ENCODE peak calls at places on chromosome 18, in six cellular contexts. One of them, this sample, is unnamed.
A peak's percentile ranks its signal among the peaks of the same experiment; 100 is the strongest.

GRCh38 chr18:57430166-57430958 is 4.8 kb upstream of the ONECUT2 start:
- DNase-seq in T-helper 22 cell: no peak
- DNase-seq in HFF-Myc: no peak
- DNase-seq in T-helper 2 cell: no peak
- DNase-seq in stimulated activated CD8-positive, alpha-beta memory T cell treated with anti-CD3 and anti-CD28 coated beads, Interleukin-12 subunit alpha, Interleukin-12 subunit beta, amount 100 ng/mL, for 4 hours: no peak
- DNase-seq in AG04450: no peak
- DNase-seq in this sample: no peak

GRCh38 chr18:3452750-3453539 is 3.0 kb downstream of the TGIF1 start:
- DNase-seq in T-helper 2 cell: no peak
- DNase-seq in T-helper 22 cell: no peak
- DNase-seq in stimulated activated CD8-positive, alpha-beta memory T cell treated with anti-CD3 and anti-CD28 coated beads, Interleukin-12 subunit alpha, Interleukin-12 subunit beta, amount 100 ng/mL, for 4 hours: no peak
- DNase-seq in HFF-Myc: no peak
- DNase-seq in AG04450: no peak
- DNase-seq in this sample: no peak

GRCh38 chr18:23635283-23636040 is 27.2 kb downstream of the ANKRD29 start:
- DNase-seq in HFF-Myc: no peak
- DNase-seq in T-helper 22 cell: no peak
- DNase-seq in AG04450: no peak
- DNase-seq in stimulated activated CD8-positive, alpha-beta memory T cell treated with anti-CD3 and anti-CD28 coated beads, Interleukin-12 subunit alpha, Interleukin-12 subunit beta, amount 100 ng/mL, for 4 hours: no peak
- DNase-seq in T-helper 2 cell: no peak
- DNase-seq in this sample: no peak

GRCh38 chr18:24212939-24213338 is 74.1 kb downstream of the CABYR start:
- DNase-seq in AG04450: peak; percentile 73
- DNase-seq in T-helper 2 cell: no peak
- DNase-seq in HFF-Myc: peak; percentile 46
- DNase-seq in stimulated activated CD8-positive, alpha-beta memory T cell treated with anti-CD3 and anti-CD28 coated beads, Interleukin-12 subunit alpha, Interleukin-12 subunit beta, amount 100 ng/mL, for 4 hours: no peak
- DNase-seq in T-helper 22 cell: no peak
- DNase-seq in this sample: peak; percentile 67

GRCh38 chr18:26487437-26487836 is 60.9 kb downstream of the KCTD1 start:
- DNase-seq in AG04450: no peak
- DNase-seq in HFF-Myc: no peak
- DNase-seq in T-helper 2 cell: no peak
- DNase-seq in stimulated activated CD8-positive, alpha-beta memory T cell treated with anti-CD3 and anti-CD28 coated beads, Interleukin-12 subunit alpha, Interleukin-12 subunit beta, amount 100 ng/mL, for 4 hours: no peak
- DNase-seq in T-helper 22 cell: no peak
- DNase-seq in this sample: no peak

GRCh38 chr18:62741118-62741566 is 25.8 kb downstream of the PHLPP1 start:
- DNase-seq in HFF-Myc: peak; percentile 24
- DNase-seq in stimulated activated CD8-positive, alpha-beta memory T cell treated with anti-CD3 and anti-CD28 coated beads, Interleukin-12 subunit alpha, Interleukin-12 subunit beta, amount 100 ng/mL, for 4 hours: no peak
- DNase-seq in T-helper 2 cell: no peak
- DNase-seq in AG04450: no peak
- DNase-seq in T-helper 22 cell: no peak
- DNase-seq in this sample: no peak

GRCh38 chr18:79949571-79950439 is 1.6 kb downstream of the SLC66A2 start:
- DNase-seq in AG04450: no peak
- DNase-seq in T-helper 2 cell: no peak
- DNase-seq in T-helper 22 cell: no peak
- DNase-seq in HFF-Myc: no peak
- DNase-seq in stimulated activated CD8-positive, alpha-beta memory T cell treated with anti-CD3 and anti-CD28 coated beads, Interleukin-12 subunit alpha, Interleukin-12 subunit beta, amount 100 ng/mL, for 4 hours: no peak
- DNase-seq in this sample: no peak

GRCh38 chr18:3585656-3586509 is 135.9 kb downstream of the TGIF1 start:
- DNase-seq in HFF-Myc: no peak
- DNase-seq in stimulated activated CD8-positive, alpha-beta memory T cell treated with anti-CD3 and anti-CD28 coated beads, Interleukin-12 subunit alpha, Interleukin-12 subunit beta, amount 100 ng/mL, for 4 hours: no peak
- DNase-seq in T-helper 2 cell: peak; percentile 50
- DNase-seq in T-helper 22 cell: peak; percentile 43
- DNase-seq in AG04450: no peak
- DNase-seq in this sample: peak; percentile 35

GRCh38 chr18:71665131-71665530 is 879.0 kb downstream of the CBLN2 start:
- DNase-seq in T-helper 22 cell: no peak
- DNase-seq in T-helper 2 cell: no peak
- DNase-seq in HFF-Myc: no peak
- DNase-seq in stimulated activated CD8-positive, alpha-beta memory T cell treated with anti-CD3 and anti-CD28 coated beads, Interleukin-12 subunit alpha, Interleukin-12 subunit beta, amount 100 ng/mL, for 4 hours: no peak
- DNase-seq in AG04450: peak; percentile 15
- DNase-seq in this sample: no peak

GRCh38 chr18:64111950-64112349 is 36.9 kb downstream of the LINC00305 start:
- DNase-seq in AG04450: no peak
- DNase-seq in T-helper 22 cell: no peak
- DNase-seq in stimulated activated CD8-positive, alpha-beta memory T cell treated with anti-CD3 and anti-CD28 coated beads, Interleukin-12 subunit alpha, Interleukin-12 subunit beta, amount 100 ng/mL, for 4 hours: no peak
- DNase-seq in T-helper 2 cell: no peak
- DNase-seq in HFF-Myc: no peak
- DNase-seq in this sample: no peak

GRCh38 chr18:32280188-32280783 is 90.4 kb downstream of the MEP1B start:
- DNase-seq in T-helper 22 cell: no peak
- DNase-seq in T-helper 2 cell: no peak
- DNase-seq in HFF-Myc: no peak
- DNase-seq in AG04450: no peak
- DNase-seq in stimulated activated CD8-positive, alpha-beta memory T cell treated with anti-CD3 and anti-CD28 coated beads, Interleukin-12 subunit alpha, Interleukin-12 subunit beta, amount 100 ng/mL, for 4 hours: no peak
- DNase-seq in this sample: no peak

GRCh38 chr18:32801236-32801635 is 28.4 kb upstream of the KLHL14 start:
- DNase-seq in stimulated activated CD8-positive, alpha-beta memory T cell treated with anti-CD3 and anti-CD28 coated beads, Interleukin-12 subunit alpha, Interleukin-12 subunit beta, amount 100 ng/mL, for 4 hours: no peak
- DNase-seq in T-helper 22 cell: no peak
- DNase-seq in AG04450: no peak
- DNase-seq in HFF-Myc: no peak
- DNase-seq in T-helper 2 cell: no peak
- DNase-seq in this sample: no peak

GRCh38 chr18:2853926-2854664 is 7.3 kb downstream of the EMILIN2 start:
- DNase-seq in HFF-Myc: no peak
- DNase-seq in AG04450: no peak
- DNase-seq in T-helper 2 cell: no peak
- DNase-seq in stimulated activated CD8-positive, alpha-beta memory T cell treated with anti-CD3 and anti-CD28 coated beads, Interleukin-12 subunit alpha, Interleukin-12 subunit beta, amount 100 ng/mL, for 4 hours: no peak
- DNase-seq in T-helper 22 cell: no peak
- DNase-seq in this sample: no peak

GRCh38 chr18:24878289-24878688 is 417.9 kb downstream of the HRH4 start:
- DNase-seq in T-helper 22 cell: no peak
- DNase-seq in T-helper 2 cell: no peak
- DNase-seq in AG04450: no peak
- DNase-seq in HFF-Myc: no peak
- DNase-seq in stimulated activated CD8-positive, alpha-beta memory T cell treated with anti-CD3 and anti-CD28 coated beads, Interleukin-12 subunit alpha, Interleukin-12 subunit beta, amount 100 ng/mL, for 4 hours: no peak
- DNase-seq in this sample: peak; percentile 4

GRCh38 chr18:62781893-62782292 is 66.6 kb downstream of the PHLPP1 start:
- DNase-seq in stimulated activated CD8-positive, alpha-beta memory T cell treated with anti-CD3 and anti-CD28 coated beads, Interleukin-12 subunit alpha, Interleukin-12 subunit beta, amount 100 ng/mL, for 4 hours: no peak
- DNase-seq in HFF-Myc: peak; percentile 46
- DNase-seq in T-helper 2 cell: no peak
- DNase-seq in T-helper 22 cell: no peak
- DNase-seq in AG04450: peak; percentile 76
- DNase-seq in this sample: peak; percentile 33

This sample was measured in amniotic stem cell.